ENCODE peak calls at places on chromosomes 5 and 9, in five cellular contexts. One of them, this sample, is unnamed.
A peak's percentile ranks its signal among the peaks of the same experiment; 100 is the strongest.

GRCh38 chr5:96601811-96602244 is 60.3 kb upstream of the CAST start:
- DNase-seq in HCT116: peak; percentile 53
- DNase-seq in vagina: no peak
- DNase-seq in breast epithelium: peak; percentile 26
- DNase-seq in stomach: peak; percentile 34
- DNase-seq in this sample: peak; percentile 67

GRCh38 chr5:82470185-82470584 is 192.0 kb upstream of the RPS23 start:
- DNase-seq in HCT116: no peak
- DNase-seq in vagina: no peak
- DNase-seq in breast epithelium: no peak
- DNase-seq in stomach: no peak
- DNase-seq in this sample: no peak

GRCh38 chr5:132063090-132063911 is 2.8 kb downstream of the IL3 start:
- DNase-seq in HCT116: peak; percentile 50
- DNase-seq in vagina: no peak
- DNase-seq in breast epithelium: no peak
- DNase-seq in stomach: peak; percentile 78
- DNase-seq in this sample: no peak

GRCh38 chr9:105195259-105195658 is 49.2 kb upstream of the SLC44A1 start:
- DNase-seq in HCT116: no peak
- DNase-seq in vagina: no peak
- DNase-seq in breast epithelium: no peak
- DNase-seq in stomach: no peak
- DNase-seq in this sample: no peak

GRCh38 chr5:179427032-179427675 is 81.9 kb upstream of the ADAMTS2 start:
- DNase-seq in HCT116: no peak
- DNase-seq in vagina: no peak
- DNase-seq in breast epithelium: no peak
- DNase-seq in stomach: no peak
- DNase-seq in this sample: no peak

GRCh38 chr5:74947961-74948613 is 81.9 kb upstream of the FAM169A start:
- DNase-seq in HCT116: no peak
- DNase-seq in vagina: no peak
- DNase-seq in breast epithelium: no peak
- DNase-seq in stomach: no peak
- DNase-seq in this sample: peak; percentile 35

GRCh38 chr9:121309833-121310425 is 42.0 kb downstream of the GSN start:
- DNase-seq in HCT116: no peak
- DNase-seq in vagina: no peak
- DNase-seq in breast epithelium: no peak
- DNase-seq in stomach: no peak
- DNase-seq in this sample: no peak

GRCh38 chr9:82777366-82777765 is 285.6 kb downstream of the RASEF start:
- DNase-seq in HCT116: no peak
- DNase-seq in vagina: no peak
- DNase-seq in breast epithelium: no peak
- DNase-seq in stomach: no peak
- DNase-seq in this sample: no peak

GRCh38 chr9:125942111-125942510 is 194.9 kb downstream of the PBX3 start:
- DNase-seq in HCT116: no peak
- DNase-seq in vagina: no peak
- DNase-seq in breast epithelium: no peak
- DNase-seq in stomach: no peak
- DNase-seq in this sample: no peak

GRCh38 chr5:12016149-12016740 is 112.0 kb upstream of the CTNND2 start:
- DNase-seq in HCT116: no peak
- DNase-seq in vagina: no peak
- DNase-seq in breast epithelium: no peak
- DNase-seq in stomach: no peak
- DNase-seq in this sample: no peak

GRCh38 chr9:90300901-90301688 is 341.5 kb downstream of the DIRAS2 start:
- DNase-seq in HCT116: peak; percentile 59
- DNase-seq in vagina: no peak
- DNase-seq in breast epithelium: no peak
- DNase-seq in stomach: peak; percentile 27
- DNase-seq in this sample: peak; percentile 48

GRCh38 chr5:337565-338130 is 16.1 kb downstream of the AHRR start:
- DNase-seq in HCT116: peak; percentile 59
- DNase-seq in vagina: no peak
- DNase-seq in breast epithelium: peak; percentile 7
- DNase-seq in stomach: no peak
- DNase-seq in this sample: peak; percentile 42

GRCh38 chr9:135609366-135609955 is 29.9 kb downstream of the GLT6D1 start:
- DNase-seq in HCT116: no peak
- DNase-seq in vagina: peak; percentile 70
- DNase-seq in breast epithelium: peak; percentile 2
- DNase-seq in stomach: no peak
- DNase-seq in this sample: no peak

GRCh38 chr5:163696270-163696887 is 191.0 kb downstream of the MAT2B start:
- DNase-seq in HCT116: peak; percentile 19
- DNase-seq in vagina: no peak
- DNase-seq in breast epithelium: no peak
- DNase-seq in stomach: no peak
- DNase-seq in this sample: peak; percentile 42

GRCh38 chr5:23332650-23333251 is 174.7 kb upstream of the PRDM9 start:
- DNase-seq in HCT116: no peak
- DNase-seq in vagina: no peak
- DNase-seq in breast epithelium: no peak
- DNase-seq in stomach: no peak
- DNase-seq in this sample: no peak

GRCh38 chr5:6081727-6082210 is 296.6 kb downstream of the MED10 start:
- DNase-seq in HCT116: no peak
- DNase-seq in vagina: no peak
- DNase-seq in breast epithelium: no peak
- DNase-seq in stomach: no peak
- DNase-seq in this sample: peak; percentile 51

GRCh38 chr5:87210076-87210475 is 57.6 kb upstream of the RASA1 start:
- DNase-seq in HCT116: no peak
- DNase-seq in vagina: no peak
- DNase-seq in breast epithelium: no peak
- DNase-seq in stomach: no peak
- DNase-seq in this sample: no peak

GRCh38 chr9:105637787-105638395 is 24.4 kb upstream of the TAL2 start:
- DNase-seq in HCT116: no peak
- DNase-seq in vagina: no peak
- DNase-seq in breast epithelium: no peak
- DNase-seq in stomach: no peak
- DNase-seq in this sample: no peak

GRCh38 chr5:68432682-68433081 is 217.1 kb downstream of the PIK3R1 start:
- DNase-seq in HCT116: peak; percentile 68
- DNase-seq in vagina: no peak
- DNase-seq in breast epithelium: no peak
- DNase-seq in stomach: no peak
- DNase-seq in this sample: no peak

GRCh38 chr5:103207653-103208052 is 50.9 kb upstream of the MACIR start:
- DNase-seq in HCT116: no peak
- DNase-seq in vagina: no peak
- DNase-seq in breast epithelium: no peak
- DNase-seq in stomach: no peak
- DNase-seq in this sample: no peak

GRCh38 chr9:106893088-106893487 is 30.1 kb downstream of the ZNF462 start:
- DNase-seq in HCT116: peak; percentile 47
- DNase-seq in vagina: no peak
- DNase-seq in breast epithelium: no peak
- DNase-seq in stomach: no peak
- DNase-seq in this sample: no peak

GRCh38 chr5:10031817-10032216 is 217.9 kb downstream of the ATPSCKMT start:
- DNase-seq in HCT116: no peak
- DNase-seq in vagina: no peak
- DNase-seq in breast epithelium: no peak
- DNase-seq in stomach: no peak
- DNase-seq in this sample: no peak

GRCh38 chr5:1220351-1220750 is 4.8 kb upstream of the SLC6A18 start:
- DNase-seq in HCT116: no peak
- DNase-seq in vagina: no peak
- DNase-seq in breast epithelium: no peak
- DNase-seq in stomach: no peak
- DNase-seq in this sample: no peak

GRCh38 chr9:14993061-14993800 is 83.0 kb upstream of the FREM1 start:
- DNase-seq in HCT116: no peak
- DNase-seq in vagina: no peak
- DNase-seq in breast epithelium: peak; percentile 66
- DNase-seq in stomach: peak; percentile 65
- DNase-seq in this sample: no peak

GRCh38 chr5:109825450-109825849 is 135.7 kb downstream of the MAN2A1 start:
- DNase-seq in HCT116: no peak
- DNase-seq in vagina: no peak
- DNase-seq in breast epithelium: no peak
- DNase-seq in stomach: no peak
- DNase-seq in this sample: peak; percentile 48

GRCh38 chr9:20549053-20549452 is 73.2 kb downstream of the MLLT3 start:
- DNase-seq in HCT116: no peak
- DNase-seq in vagina: no peak
- DNase-seq in breast epithelium: no peak
- DNase-seq in stomach: no peak
- DNase-seq in this sample: no peak

GRCh38 chr9:16575142-16575877 is 295.2 kb downstream of the BNC2 start:
- DNase-seq in HCT116: no peak
- DNase-seq in vagina: no peak
- DNase-seq in breast epithelium: no peak
- DNase-seq in stomach: no peak
- DNase-seq in this sample: no peak

GRCh38 chr5:176388003-176388340 is 426 bp downstream of the NOP16 start:
- DNase-seq in HCT116: no peak
- DNase-seq in vagina: no peak
- DNase-seq in breast epithelium: no peak
- DNase-seq in stomach: no peak
- DNase-seq in this sample: no peak

GRCh38 chr9:131346559-131346958 is 47.3 kb upstream of the PRRC2B start:
- DNase-seq in HCT116: no peak
- DNase-seq in vagina: no peak
- DNase-seq in breast epithelium: no peak
- DNase-seq in stomach: no peak
- DNase-seq in this sample: no peak

GRCh38 chr9:131347376-131348020 is 46.4 kb upstream of the PRRC2B start:
- DNase-seq in HCT116: no peak
- DNase-seq in vagina: no peak
- DNase-seq in breast epithelium: no peak
- DNase-seq in stomach: no peak
- DNase-seq in this sample: no peak

GRCh38 chr9:131349522-131349880 is 44.4 kb upstream of the PRRC2B start:
- DNase-seq in HCT116: no peak
- DNase-seq in vagina: no peak
- DNase-seq in breast epithelium: no peak
- DNase-seq in stomach: no peak
- DNase-seq in this sample: no peak

GRCh38 chr9:131349881-131350563 is 43.9 kb upstream of the PRRC2B start:
- DNase-seq in HCT116: peak; percentile 62
- DNase-seq in vagina: no peak
- DNase-seq in breast epithelium: peak; percentile 86
- DNase-seq in stomach: peak; percentile 93
- DNase-seq in this sample: peak; percentile 33

GRCh38 chr9:131348631-131349521 is 45.0 kb upstream of the PRRC2B start:
- DNase-seq in HCT116: no peak
- DNase-seq in vagina: no peak
- DNase-seq in breast epithelium: no peak
- DNase-seq in stomach: no peak
- DNase-seq in this sample: no peak
- TF ChIP-seq CTCF in HCT116: peak; percentile 34
- TF ChIP-seq CTCF in vagina: no peak
- TF ChIP-seq CTCF in breast epithelium: no peak
- TF ChIP-seq CTCF in stomach: no peak
- TF ChIP-seq CTCF in this sample: peak; percentile 38

GRCh38 chr5:71533142-71533541 is 54.0 kb upstream of the MCCC2 start:
- DNase-seq in HCT116: no peak
- DNase-seq in vagina: no peak
- DNase-seq in breast epithelium: no peak
- DNase-seq in stomach: no peak
- DNase-seq in this sample: peak; percentile 2

GRCh38 chr5:71529682-71530081 is 57.5 kb upstream of the MCCC2 start:
- DNase-seq in HCT116: no peak
- DNase-seq in vagina: no peak
- DNase-seq in breast epithelium: no peak
- DNase-seq in stomach: no peak
- DNase-seq in this sample: no peak

GRCh38 chr5:71537681-71538080 is 49.5 kb upstream of the MCCC2 start:
- DNase-seq in HCT116: no peak
- DNase-seq in vagina: no peak
- DNase-seq in breast epithelium: no peak
- DNase-seq in stomach: no peak
- DNase-seq in this sample: no peak

GRCh38 chr5:71528206-71528605 is 58.9 kb upstream of the MCCC2 start:
- DNase-seq in HCT116: no peak
- DNase-seq in vagina: no peak
- DNase-seq in breast epithelium: no peak
- DNase-seq in stomach: no peak
- DNase-seq in this sample: no peak

GRCh38 chr5:71533614-71534013 is 53.5 kb upstream of the MCCC2 start:
- DNase-seq in HCT116: peak; percentile 15
- DNase-seq in vagina: no peak
- DNase-seq in breast epithelium: no peak
- DNase-seq in stomach: no peak
- DNase-seq in this sample: peak; percentile 27
- H3K27ac ChIP-seq in HCT116: no peak overlapping the region
- H3K27ac ChIP-seq in vagina: no peak overlapping the region
- H3K27ac ChIP-seq in breast epithelium: no peak overlapping the region
- H3K27ac ChIP-seq in stomach: no peak overlapping the region
- H3K27ac ChIP-seq in this sample: no peak overlapping the region

GRCh38 chr5:54315736-54316135 is 5.4 kb upstream of the ARL15 start:
- DNase-seq in HCT116: no peak
- DNase-seq in vagina: no peak
- DNase-seq in breast epithelium: no peak
- DNase-seq in stomach: no peak
- DNase-seq in this sample: no peak
- TF ChIP-seq POLR2AphosphoS5 in HCT116: no peak
- TF ChIP-seq POLR2AphosphoS5 in vagina: no peak
- TF ChIP-seq POLR2AphosphoS5 in breast epithelium: no peak
- TF ChIP-seq POLR2AphosphoS5 in stomach: no peak
- TF ChIP-seq POLR2AphosphoS5 in this sample: no peak

DNA sequence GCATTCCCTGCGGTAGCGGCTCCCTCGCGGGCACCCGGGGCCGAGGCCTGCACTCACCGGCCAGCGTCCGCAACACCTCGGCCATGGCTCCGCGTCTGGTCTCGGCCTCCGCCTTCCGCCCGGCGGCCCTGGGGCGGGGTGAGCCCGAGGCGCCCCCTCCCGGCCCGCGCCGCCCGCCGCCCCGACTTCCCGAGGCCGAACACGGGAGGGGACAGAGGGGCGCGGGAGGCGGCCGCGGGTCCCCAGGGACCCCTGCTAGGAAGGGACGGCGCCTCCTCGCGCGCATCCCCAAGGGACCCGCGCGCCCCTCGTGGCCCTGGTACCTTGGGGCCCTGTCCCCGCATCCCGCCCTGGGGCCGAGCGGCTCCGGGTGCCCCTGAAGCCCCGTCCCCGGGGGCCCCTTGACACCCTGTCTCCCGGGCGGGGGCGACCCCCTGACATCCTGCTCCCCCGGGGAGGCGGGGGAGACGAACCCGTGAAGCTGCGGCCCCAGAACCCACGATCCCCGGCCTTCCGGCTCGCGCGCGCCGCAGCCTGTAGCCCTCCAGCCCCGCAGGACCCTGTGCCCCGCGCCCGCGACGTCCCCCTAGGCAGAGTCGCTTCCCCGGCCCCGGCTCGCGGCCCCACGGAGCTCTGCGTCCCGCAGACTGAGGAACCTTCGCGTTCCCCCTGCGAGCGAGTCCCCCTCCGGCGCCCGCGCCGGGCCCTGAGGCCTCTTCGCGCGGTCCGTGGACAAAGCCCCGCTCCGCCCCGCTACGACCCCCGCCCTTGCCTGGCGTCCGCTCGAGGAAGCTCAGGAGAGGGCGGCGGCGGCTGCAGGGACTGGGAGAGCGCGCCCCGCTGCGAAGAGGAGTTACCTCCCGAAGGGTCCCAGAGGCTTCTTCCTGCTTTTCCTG is at the start of gene ABO:
- DNase-seq in HCT116: no peak
- DNase-seq in vagina: no peak
- DNase-seq in breast epithelium: no peak
- DNase-seq in stomach: peak; percentile 50
- DNase-seq in this sample: no peak
- TF ChIP-seq CTCF in HCT116: no peak
- TF ChIP-seq CTCF in vagina: no peak
- TF ChIP-seq CTCF in breast epithelium: no peak
- TF ChIP-seq CTCF in stomach: no peak
- TF ChIP-seq CTCF in this sample: peak; percentile 63